ENCODE peak calls at places on chromosomes 7 and 10, in five cellular contexts. E, O, B, Q and A are unnamed samples.

GRCh38 chr10:51137741-51138529 is 63.6 kb downstream of the PRKG1 start:
- DNase-seq in E (no peak), O (no peak), B (no peak), Q (no peak), A (no peak)

GRCh38 chr7:22469371-22470143 is 30.4 kb downstream of the STEAP1B start:
- DNase-seq in E (no peak), O (no peak), B (no peak), Q (no peak), A (no peak)

GRCh38 chr7:98211676-98212531 is 665 bp downstream of the BHLHA15 start:
- DNase-seq in E (peak; percentile 58), O (no peak), B (peak; percentile 60), Q (no peak), A (peak; percentile 83)

GRCh38 chr7:2013381-2014311 is 219.1 kb downstream of the MAD1L1 start:
- DNase-seq in E (peak; percentile 2), O (peak; percentile 13), B (no peak), Q (no peak), A (peak; percentile 60)

GRCh38 chr10:48551796-48552591 is 52.9 kb downstream of the ARHGAP22 start:
- DNase-seq in E (peak; percentile 31), O (peak; percentile 38), B (peak; percentile 76), Q (peak; percentile 68), A (no peak)

GRCh38 chr7:36904802-36905201 is 180.5 kb upstream of the AOAH start:
- DNase-seq in E (no peak), O (no peak), B (peak; percentile 22), Q (no peak), A (no peak)

GRCh38 chr7:2044311-2044882 is 188.3 kb downstream of the MAD1L1 start:
- DNase-seq in E (no peak), O (peak; percentile 7), B (no peak), Q (no peak), A (no peak)

GRCh38 chr10:50941629-50942028 is 56.2 kb upstream of the A1CF start:
- DNase-seq in E (no peak), O (no peak), B (no peak), Q (no peak), A (no peak)

GRCh38 chr7:55206235-55207029 is 158.7 kb upstream of the LANCL2 start:
- DNase-seq in E (no peak), O (no peak), B (no peak), Q (no peak), A (no peak)

GRCh38 chr10:89959433-89960110 is 258.2 kb downstream of the KIF20B start:
- DNase-seq in E (no peak), O (no peak), B (no peak), Q (no peak), A (no peak)

GRCh38 chr7:118826237-118826636 is 601.7 kb downstream of the ANKRD7 start:
- DNase-seq in E (no peak), O (no peak), B (no peak), Q (no peak), A (no peak)

GRCh38 chr7:139949629-139950028 is 113.1 kb downstream of the PARP12 start:
- DNase-seq in E (no peak), O (no peak), B (no peak), Q (no peak), A (no peak)

GRCh38 chr7:55018361-55019328 is at the start of gene EGFR:
- DNase-seq in E (peak; percentile 84), O (peak; percentile 85), B (peak; percentile 86), Q (peak; percentile 64), A (peak; percentile 95)

GRCh38 chr7:140334341-140335057 is 63.8 kb downstream of the SLC37A3 start:
- DNase-seq in E (no peak), O (no peak), B (no peak), Q (no peak), A (no peak)

GRCh38 chr7:140691368-140692045 is 5.0 kb upstream of the NDUFB2 start:
- DNase-seq in E (no peak), O (no peak), B (peak; percentile 73), Q (no peak), A (no peak)

GRCh38 chr10:52400564-52400963 is 86.5 kb downstream of the DKK1 start:
- DNase-seq in E (no peak), O (no peak), B (no peak), Q (peak; percentile 13), A (no peak)

GRCh38 chr10:21628023-21628422 is 94.0 kb downstream of the MLLT10 start:
- DNase-seq in E (no peak), O (no peak), B (no peak), Q (no peak), A (no peak)

GRCh38 chr7:19773361-19773760 is at the start of gene TMEM196:
- DNase-seq in E (peak; percentile 15), O (no peak), B (no peak), Q (no peak), A (peak; percentile 25)

GRCh38 chr7:44180631-44181030 is 8.6 kb downstream of the GCK start:
- DNase-seq in E (no peak), O (no peak), B (no peak), Q (no peak), A (no peak)

GRCh38 chr10:132637477-132638129 is 100.0 kb downstream of the INPP5A start:
- DNase-seq in E (peak; percentile 13), O (peak; percentile 5), B (peak; percentile 80), Q (peak; percentile 68), A (no peak)

GRCh38 chr10:79241990-79242619 is 105.2 kb upstream of the PPIF start:
- DNase-seq in E (peak; percentile 56), O (peak; percentile 81), B (peak; percentile 82), Q (peak; percentile 51), A (peak; percentile 93)

GRCh38 chr10:84739641-84740040 is 411.3 kb downstream of the CCSER2 start:
- DNase-seq in E (no peak), O (no peak), B (no peak), Q (no peak), A (no peak)

GRCh38 chr7:112362796-112363195 is 87.5 kb upstream of the IFRD1 start:
- DNase-seq in E (no peak), O (no peak), B (peak; percentile 68), Q (no peak), A (peak; percentile 40)

GRCh38 chr10:72783290-72783689 is 91.3 kb downstream of the MCU start:
- DNase-seq in E (no peak), O (no peak), B (no peak), Q (peak; percentile 31), A (no peak)

GRCh38 chr10:48470115-48470892 is 134.6 kb downstream of the ARHGAP22 start:
- DNase-seq in E (no peak), O (no peak), B (peak; percentile 91), Q (peak; percentile 96), A (no peak)

GRCh38 chr10:33465747-33466146 is 131.3 kb upstream of the NRP1 start:
- DNase-seq in E (no peak), O (no peak), B (no peak), Q (no peak), A (no peak)

GRCh38 chr10:114437456-114438292 is 33.4 kb upstream of the AFAP1L2 start:
- DNase-seq in E (peak; percentile 24), O (no peak), B (peak; percentile 47), Q (no peak), A (no peak)

DNA sequence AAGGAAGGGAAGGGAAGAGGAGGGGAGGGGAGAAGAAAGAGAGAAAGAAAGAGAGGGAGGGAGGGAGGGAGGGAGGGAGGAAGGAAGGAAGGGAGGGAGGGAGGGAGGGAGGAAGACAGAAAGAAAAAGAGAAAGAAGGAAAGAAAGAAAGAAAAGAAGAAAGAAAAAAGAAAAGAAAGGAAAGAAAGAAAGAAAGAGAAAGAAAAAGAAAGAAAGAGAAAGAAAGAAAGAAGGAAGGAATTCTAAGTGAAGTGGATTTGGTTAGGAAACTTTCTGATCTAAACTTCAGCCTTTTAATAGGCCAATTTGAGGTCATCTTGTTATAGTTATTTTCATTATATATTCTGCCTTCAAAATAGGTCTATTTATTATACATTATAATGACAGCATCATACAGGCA is 4.3 kb downstream of the CAV2 start:
- DNase-seq in E (no peak), O (no peak), B (no peak), Q (no peak), A (no peak)
- H3K4me3 ChIP-seq in E (no peak overlapping the region), O (peak overlapping the region; percentile 91), B (no peak overlapping the region), Q (no peak overlapping the region), A (no peak overlapping the region)

DNA sequence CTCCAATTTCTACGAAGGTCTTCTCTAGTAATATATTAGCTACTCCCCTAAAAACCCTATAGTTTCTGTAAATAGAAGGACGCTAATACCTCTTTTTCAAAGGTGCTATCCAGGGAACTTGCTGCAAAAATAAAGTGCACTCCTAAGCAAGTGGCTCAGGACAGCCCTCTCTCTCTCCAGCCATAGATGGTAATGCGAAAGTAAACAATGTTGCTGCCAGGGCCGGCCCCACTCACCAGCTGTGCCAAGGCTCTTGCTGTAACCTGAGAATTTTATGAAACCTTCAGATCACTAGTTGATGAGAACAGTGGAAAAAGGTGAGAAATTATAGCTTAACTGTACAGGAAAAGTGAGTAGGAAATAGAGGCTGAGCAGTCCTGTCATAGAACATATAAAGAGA is 10.9 kb upstream of the TAS2R39 start:
- DNase-seq in E (peak; percentile 90), O (no peak), B (no peak), Q (peak; percentile 5), A (peak; percentile 73)
- H3K4me3 ChIP-seq in E (no peak overlapping the region), O (no peak overlapping the region), B (no peak overlapping the region), Q (no peak overlapping the region), A (no peak overlapping the region)

DNA sequence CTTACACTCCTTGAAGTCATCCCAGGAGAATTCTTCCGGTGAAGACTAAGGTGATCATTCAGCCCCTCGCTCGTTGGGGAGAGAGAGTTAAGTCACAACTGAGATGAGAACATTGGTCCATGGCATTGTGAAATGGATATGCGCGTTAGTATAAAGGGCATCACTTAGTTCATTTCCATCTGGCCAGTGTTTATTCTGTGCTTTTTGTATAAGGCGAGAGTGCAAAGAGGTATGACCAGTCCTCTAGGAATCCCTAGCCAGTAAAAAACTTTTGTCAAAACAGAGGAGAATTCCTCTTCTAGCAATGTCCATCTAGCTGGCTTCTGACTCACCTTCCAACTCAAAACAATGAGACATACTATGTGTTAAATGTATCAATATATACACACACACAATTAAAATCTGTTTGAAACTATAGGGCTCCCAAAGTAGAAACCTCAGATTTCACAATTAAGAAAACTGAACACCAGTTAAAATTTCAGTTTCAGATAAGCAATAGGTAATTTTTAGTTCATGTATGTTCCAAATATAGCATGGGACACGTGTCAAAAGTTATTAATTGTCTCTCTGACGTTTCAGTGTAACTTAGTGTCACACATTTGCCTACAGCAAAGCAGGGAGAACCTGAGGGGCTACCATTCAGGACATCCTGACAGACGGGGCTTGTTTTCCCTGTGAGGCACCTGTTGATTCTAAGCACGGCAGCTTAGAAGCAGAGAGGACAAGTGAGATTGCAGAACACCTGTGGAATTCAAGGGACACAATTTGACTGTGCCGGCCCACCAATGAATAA is 158.9 kb downstream of the KLF6 start:
- DNase-seq in E (no peak), O (no peak), B (no peak), Q (no peak), A (no peak)
- H3K4me3 ChIP-seq in E (no peak overlapping the region), O (no peak overlapping the region), B (no peak overlapping the region), Q (no peak overlapping the region), A (no peak overlapping the region)

DNA sequence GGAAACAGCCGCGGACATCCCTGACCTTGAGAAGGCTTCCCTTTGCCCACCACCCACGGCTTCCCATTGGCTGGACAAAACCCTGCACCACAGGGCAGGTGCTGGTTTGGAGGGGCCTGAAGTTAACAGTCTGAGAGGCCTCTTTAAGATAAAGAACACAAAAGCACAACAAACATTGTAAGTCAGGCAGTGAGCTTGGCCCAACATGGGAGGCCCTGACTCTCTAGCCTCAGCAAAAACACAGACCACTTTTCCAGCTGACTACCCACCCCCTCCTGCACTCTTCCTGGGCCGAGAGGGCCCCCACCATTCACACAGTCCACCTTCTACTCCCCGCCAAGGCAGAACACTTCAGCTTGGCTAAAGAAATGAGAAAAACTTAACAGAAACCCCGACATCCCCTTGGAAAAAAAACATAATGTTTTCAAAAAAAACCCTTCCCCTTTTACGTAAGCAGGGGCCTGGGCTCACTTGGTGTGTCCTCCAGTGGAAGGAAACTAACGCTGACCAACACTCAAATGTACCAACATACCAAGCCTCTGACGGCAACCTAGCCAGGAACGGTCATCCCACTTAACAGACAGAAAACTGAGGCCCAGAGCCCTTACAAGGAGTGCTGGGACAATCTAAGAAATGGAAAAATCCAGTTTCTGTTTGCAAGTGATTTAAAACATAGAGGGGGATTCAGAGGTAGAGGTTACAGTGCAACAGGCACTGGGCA is 80.9 kb downstream of the COBL start:
- DNase-seq in E (no peak), O (no peak), B (peak; percentile 39), Q (no peak), A (no peak)
- H3K4me3 ChIP-seq in E (no peak overlapping the region), O (no peak overlapping the region), B (no peak overlapping the region), Q (no peak overlapping the region), A (no peak overlapping the region)